ENCODE peak calls at places on chromosome 7, in four cellular contexts. Q, M, V and E are unnamed samples.
A peak's percentile ranks its signal among the peaks of the same experiment; 100 is the strongest.

GRCh38 chr7:93980744-93981479 is 23.2 kb downstream of the BET1 start:
- DNase-seq in Q (no peak), M (no peak), V (no peak), E (no peak)

GRCh38 chr7:99120916-99121315 is 23.0 kb downstream of the SMURF1 start:
- DNase-seq in Q (no peak), M (no peak), V (no peak), E (no peak)

GRCh38 chr7:138398857-138399256 is 61.2 kb upstream of the TRIM24 start:
- DNase-seq in Q (no peak), M (no peak), V (no peak), E (no peak)

GRCh38 chr7:37118029-37118428 is 330.6 kb downstream of the ELMO1 start:
- DNase-seq in Q (no peak), M (no peak), V (no peak), E (no peak)

GRCh38 chr7:158650821-158651225 is 53.8 kb downstream of the NCAPG2 start:
- DNase-seq in Q (peak; percentile 83), M (peak; percentile 87), V (no peak), E (no peak)

GRCh38 chr7:41693150-41693997 is 9.5 kb downstream of the INHBA start:
- DNase-seq in Q (peak; percentile 74), M (no peak), V (no peak), E (no peak)

GRCh38 chr7:28161319-28161718 is 19.3 kb downstream of the JAZF1 start:
- DNase-seq in Q (no peak), M (no peak), V (no peak), E (no peak)

GRCh38 chr7:6175642-6176041 is 96.8 kb downstream of the CYTH3 start:
- DNase-seq in Q (peak; percentile 82), M (peak; percentile 55), V (no peak), E (no peak)

GRCh38 chr7:74606101-74606908 is 51.2 kb upstream of the GTF2I start:
- DNase-seq in Q (peak; percentile 13), M (peak; percentile 34), V (peak; percentile 42), E (no peak)

GRCh38 chr7:50446542-50446960 is 3.6 kb downstream of the FIGNL1 start:
- DNase-seq in Q (peak; percentile 22), M (peak; percentile 96), V (no peak), E (peak; percentile 96)

GRCh38 chr7:51286392-51286791 is 30.2 kb downstream of the COBL start:
- DNase-seq in Q (no peak), M (peak; percentile 2), V (no peak), E (no peak)

GRCh38 chr7:142231716-142232115 is 26.1 kb downstream of the PRSS58 start:
- DNase-seq in Q (no peak), M (peak; percentile 1), V (no peak), E (no peak)

GRCh38 chr7:121436688-121437087 is 40.6 kb upstream of the FAM3C start:
- DNase-seq in Q (no peak), M (no peak), V (no peak), E (no peak)

GRCh38 chr7:135771961-135772638 is 23.5 kb upstream of the FAM180A start:
- DNase-seq in Q (peak; percentile 76), M (peak; percentile 92), V (no peak), E (no peak)

GRCh38 chr7:128840326-128841170 is 10.3 kb downstream of the FLNC start:
- DNase-seq in Q (no peak), M (no peak), V (no peak), E (no peak)

GRCh38 chr7:18393465-18394118 is 102.0 kb upstream of the HDAC9 start:
- DNase-seq in Q (no peak), M (no peak), V (no peak), E (no peak)

GRCh38 chr7:25059576-25059975 is 65.5 kb downstream of the CYCS start:
- DNase-seq in Q (no peak), M (no peak), V (no peak), E (no peak)

GRCh38 chr7:54541941-54542618 is at the start of gene VSTM2A:
- DNase-seq in Q (peak; percentile 2), M (peak; percentile 3), V (no peak), E (no peak)

GRCh38 chr7:116805100-116805544 is 57.3 kb upstream of the CAPZA2 start:
- DNase-seq in Q (peak; percentile 49), M (peak; percentile 50), V (no peak), E (no peak)

GRCh38 chr7:146185844-146186243 is 69.2 kb downstream of the CNTNAP2 start:
- DNase-seq in Q (peak; percentile 12), M (no peak), V (no peak), E (no peak)

GRCh38 chr7:50146692-50147091 is 53.6 kb upstream of the ZPBP start:
- DNase-seq in Q (no peak), M (no peak), V (no peak), E (no peak)

GRCh38 chr7:105743351-105743812 is 133.0 kb downstream of the ATXN7L1 start:
- DNase-seq in Q (no peak), M (no peak), V (no peak), E (no peak)

GRCh38 chr7:151876899-151877777 is at the start of gene PRKAG2:
- DNase-seq in Q (peak; percentile 40), M (peak; percentile 15), V (peak; percentile 73), E (no peak)

GRCh38 chr7:115146148-115146547 is 224.3 kb downstream of the MDFIC start:
- DNase-seq in Q (no peak), M (no peak), V (no peak), E (peak; percentile 11)
- H3K4me1 ChIP-seq in Q (no peaks in the 10 kb centered on the region), M (no peaks in the 10 kb centered on the region), V (no peaks in the 10 kb centered on the region), E (peaks cover 12% of the 10 kb centered on the region)

DNA sequence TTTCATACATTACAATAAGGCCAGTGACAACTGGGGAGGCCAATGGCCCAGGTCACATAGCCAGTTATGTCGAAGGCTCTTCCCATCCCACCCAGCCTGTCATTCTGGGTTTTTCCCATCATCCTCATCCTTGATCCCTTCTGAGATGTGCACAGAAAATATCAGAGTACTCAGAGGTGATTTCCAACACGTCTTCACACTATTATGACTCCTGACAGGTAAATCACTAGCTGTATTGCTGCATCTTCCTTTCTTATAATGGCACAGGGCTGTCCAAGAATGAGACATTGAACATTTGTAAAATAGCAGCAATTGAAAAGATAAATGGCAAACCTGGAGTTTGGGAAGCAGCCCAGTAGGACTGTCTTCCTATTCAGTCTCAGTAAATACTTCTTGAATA is 159.9 kb downstream of the PLXNA4 start:
- DNase-seq in Q (no peak), M (no peak), V (no peak), E (no peak)
- H3K27me3 ChIP-seq in Q (no peaks in the 10 kb centered on the region), M (no peaks in the 10 kb centered on the region), V (no peaks in the 10 kb centered on the region), E (no peaks in the 10 kb centered on the region)

GRCh38 chr7:17043012-17043877 is 161.5 kb upstream of the AGR3 start:
- DNase-seq in Q (peak; percentile 75), M (peak; percentile 61), V (no peak), E (no peak)
- H3K4me1 ChIP-seq in Q (peaks cover 18% of the 10 kb centered on the region), M (peaks cover 5% of the 10 kb centered on the region), V (no peaks in the 10 kb centered on the region), E (peaks cover 21% of the 10 kb centered on the region)

DNA sequence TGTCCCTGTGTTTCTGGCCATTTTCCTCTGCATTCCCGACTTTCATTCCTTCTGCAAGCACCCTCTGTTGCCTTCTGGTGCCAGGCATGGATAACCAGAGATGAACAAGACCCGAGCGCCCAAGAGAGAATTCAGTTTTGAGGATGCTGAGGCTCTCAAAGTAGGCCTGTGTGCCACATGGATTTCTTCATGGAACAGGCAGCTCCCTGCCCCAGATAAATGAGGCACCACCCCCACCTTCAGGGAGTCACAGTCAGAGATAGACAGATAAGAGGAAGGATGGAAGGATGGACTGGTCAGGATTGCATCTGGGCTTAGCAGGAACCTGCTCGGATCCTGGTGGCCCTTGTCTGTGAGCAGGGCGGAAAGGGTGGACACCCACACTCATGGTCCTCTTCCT is 49.4 kb downstream of the ADCYAP1R1 start:
- DNase-seq in Q (no peak), M (no peak), V (no peak), E (no peak)
- H3K27me3 ChIP-seq in Q (no peaks in the 10 kb centered on the region), M (no peaks in the 10 kb centered on the region), V (no peaks in the 10 kb centered on the region), E (peaks cover 26% of the 10 kb centered on the region)

GRCh38 chr7:92631830-92632487 is 41.8 kb upstream of the FAM133B start:
- DNase-seq in Q (no peak), M (no peak), V (no peak), E (no peak)
- H3K4me1 ChIP-seq in Q (peaks cover 30% of the 10 kb centered on the region), M (peaks cover 9% of the 10 kb centered on the region), V (no peaks in the 10 kb centered on the region), E (peaks cover 44% of the 10 kb centered on the region)

GRCh38 chr7:44291066-44291732 is 34.2 kb downstream of the CAMK2B start:
- DNase-seq in Q (peak; percentile 99), M (peak; percentile 64), V (no peak), E (no peak)
- H3K27me3 ChIP-seq in Q (no peaks in the 10 kb centered on the region), M (peaks cover 25% of the 10 kb centered on the region), V (no peaks in the 10 kb centered on the region), E (peaks cover 8% of the 10 kb centered on the region)

DNA sequence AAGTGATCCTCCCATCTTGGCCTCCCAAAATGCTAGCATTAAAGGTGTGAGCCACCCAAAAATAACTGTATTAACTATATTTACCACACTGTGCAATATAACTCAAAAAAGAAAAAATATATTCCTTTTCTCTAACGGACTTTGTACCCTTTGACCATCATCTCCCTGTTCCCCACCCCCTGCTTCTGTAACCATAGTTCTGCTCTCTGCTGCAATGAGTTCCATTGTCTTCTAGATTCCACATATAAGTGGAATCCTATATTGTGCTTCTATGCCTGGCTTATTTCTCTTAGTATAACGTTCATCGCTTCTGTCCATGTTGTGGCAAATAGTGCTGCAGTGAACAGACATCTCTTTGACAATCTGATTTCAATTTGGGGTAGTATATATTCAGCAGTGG is 4.2 kb downstream of the TMEM248 start:
- DNase-seq in Q (no peak), M (no peak), V (no peak), E (no peak)
- H3K4me1 ChIP-seq in Q (peaks cover 11% of the 10 kb centered on the region), M (peaks cover 4% of the 10 kb centered on the region), V (peaks cover 10% of the 10 kb centered on the region), E (peaks cover 14% of the 10 kb centered on the region)

DNA sequence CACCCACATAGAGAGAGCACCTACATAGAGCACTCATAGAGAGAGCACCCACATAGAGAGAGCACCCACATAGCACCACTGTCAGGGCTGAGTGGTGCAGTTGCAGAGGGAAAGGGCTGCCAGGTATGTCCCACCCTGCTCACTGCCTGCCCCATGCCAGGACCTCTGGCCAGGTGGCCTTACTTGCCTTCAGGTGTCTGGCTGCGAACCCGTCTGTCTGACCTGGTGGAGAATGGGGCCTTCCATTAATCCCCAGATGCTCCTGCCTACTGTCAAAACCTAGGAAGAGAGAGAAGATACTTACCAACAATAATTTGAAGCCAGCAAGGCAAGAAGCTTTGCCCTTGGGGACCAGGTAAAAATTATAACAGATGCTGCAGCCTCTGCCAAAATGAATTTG is 51.1 kb downstream of the INSIG1 start:
- DNase-seq in Q (no peak), M (no peak), V (no peak), E (no peak)
- H3K27me3 ChIP-seq in Q (peaks cover 36% of the 10 kb centered on the region), M (no peaks in the 10 kb centered on the region), V (peaks cover 16% of the 10 kb centered on the region), E (no peaks in the 10 kb centered on the region)

GRCh38 chr7:101973130-101973529 is 155.7 kb downstream of the CUX1 start:
- DNase-seq in Q (no peak), M (no peak), V (no peak), E (no peak)
- H3K4me1 ChIP-seq in Q (peaks cover 16% of the 10 kb centered on the region), M (no peaks in the 10 kb centered on the region), V (no peaks in the 10 kb centered on the region), E (no peaks in the 10 kb centered on the region)